ENCODE peak calls at places on chromosome 13, in seven cellular contexts. M is heart left ventricle, P is HFF-Myc, G is dorsolateral prefrontal cortex, B is IMR-90, C is nephron progenitor cell, U is neural progenitor cell. Z is an unnamed sample.

GRCh38 chr13:103022328-103022727 is 43.9 kb downstream of the SLC10A2 start:
- DNase-seq in G (peak), U (no peak), B (no peak), C (no peak), P (no peak), M (no peak), Z (no peak)

GRCh38 chr13:70666883-70667282 is 558.6 kb upstream of the KLHL1 start:
- DNase-seq in C (no peak), M (no peak), U (no peak), P (no peak), B (no peak), G (no peak), Z (no peak)

GRCh38 chr13:99308481-99309087 is 1.4 kb upstream of the GPR183 start:
- DNase-seq in G (no peak), M (no peak), P (no peak), B (peak), C (no peak), U (no peak), Z (no peak)

GRCh38 chr13:97574926-97575325 is 141.0 kb downstream of the RAP2A start:
- DNase-seq in G (no peak), B (peak), P (no peak), C (no peak), U (peak), M (no peak), Z (no peak)

GRCh38 chr13:51935326-51936171 is 73.8 kb downstream of the CCDC70 start:
- DNase-seq in B (no peak), M (no peak), P (no peak), C (peak), U (peak), G (no peak), Z (no peak)

GRCh38 chr13:40539954-40540706 is 126.3 kb downstream of the FOXO1 start:
- DNase-seq in P (peak), U (peak), G (no peak), B (peak), M (no peak), C (no peak), Z (no peak)

GRCh38 chr13:19836472-19836871 is 27.0 kb downstream of the ZMYM5 start:
- DNase-seq in C (no peak), G (no peak), P (no peak), U (no peak), M (no peak), B (peak), Z (no peak)

GRCh38 chr13:111561091-111561778 is 240.8 kb downstream of the TEX29 start:
- DNase-seq in B (no peak), U (no peak), P (no peak), G (no peak), C (no peak), M (no peak), Z (peak)

GRCh38 chr13:41384749-41385503 is 72.4 kb upstream of the RGCC start:
- DNase-seq in B (peak), G (no peak), M (no peak), P (no peak), C (no peak), U (no peak), Z (no peak)

GRCh38 chr13:77521595-77522367 is 13.7 kb upstream of the SCEL start:
- DNase-seq in G (no peak), B (no peak), P (no peak), U (peak), M (no peak), C (no peak), Z (no peak)

GRCh38 chr13:113291997-113292862 is 4.8 kb upstream of the LAMP1 start:
- DNase-seq in C (peak), M (peak), B (peak), G (no peak), P (no peak), U (peak), Z (peak)

GRCh38 chr13:20231839-20232555 is at the start of gene GJB6:
- DNase-seq in U (peak), P (no peak), C (peak), B (no peak), G (no peak), M (no peak), Z (no peak)

GRCh38 chr13:109778102-109778542 is 8.3 kb downstream of the IRS2 start:
- DNase-seq in B (peak), G (no peak), U (peak), P (no peak), M (no peak), C (no peak), Z (no peak)

GRCh38 chr13:67299731-67300130 is 69.6 kb upstream of the PCDH9 start:
- DNase-seq in B (peak), M (no peak), U (no peak), C (no peak), G (no peak), P (no peak), Z (no peak)

GRCh38 chr13:105341758-105342157 is 1193.7 kb downstream of the EFNB2 start:
- DNase-seq in U (no peak), G (no peak), C (no peak), B (no peak), M (no peak), P (no peak), Z (no peak)

GRCh38 chr13:26839682-26840081 is 79.1 kb upstream of the GPR12 start:
- DNase-seq in P (no peak), C (no peak), U (no peak), B (no peak), G (peak), M (no peak), Z (no peak)

GRCh38 chr13:48896312-48896711 is 79.4 kb upstream of the FNDC3A start:
- DNase-seq in M (no peak), P (no peak), G (no peak), C (no peak), U (no peak), B (peak), Z (no peak)

GRCh38 chr13:109610517-109610916 is 175.9 kb downstream of the IRS2 start:
- DNase-seq in M (no peak), C (peak), G (no peak), U (peak), B (no peak), P (no peak), Z (no peak)

GRCh38 chr13:43087960-43088580 is 64.7 kb downstream of the DNAJC15 start:
- DNase-seq in P (no peak), C (no peak), U (no peak), G (no peak), B (peak), M (no peak), Z (no peak)

GRCh38 chr13:58960909-58961308 is 1202.8 kb downstream of the DIAPH3 start:
- DNase-seq in M (no peak), U (peak), C (no peak), G (no peak), B (peak), P (no peak), Z (no peak)

GRCh38 chr13:108342369-108343289 is 73.1 kb downstream of the TNFSF13B start:
- DNase-seq in G (no peak), B (peak), P (no peak), M (no peak), C (no peak), U (peak), Z (no peak)

GRCh38 chr13:23098508-23098907 is 82.3 kb upstream of the SGCG start:
- DNase-seq in M (no peak), P (no peak), U (no peak), G (no peak), B (no peak), C (no peak), Z (no peak)

GRCh38 chr13:99269627-99270252 is 11.6 kb upstream of the GPR18 start:
- DNase-seq in P (no peak), M (no peak), U (peak), G (no peak), B (peak), C (no peak), Z (no peak)

GRCh38 chr13:41544824-41545707 is 87.7 kb downstream of the RGCC start:
- DNase-seq in C (no peak), P (no peak), G (no peak), B (peak), M (no peak), U (no peak), Z (no peak)

GRCh38 chr13:108974686-108975085 is 345.3 kb downstream of the MYO16 start:
- DNase-seq in B (no peak), C (no peak), G (no peak), M (no peak), U (no peak), P (no peak), Z (no peak)

GRCh38 chr13:75813323-75813722 is 177.2 kb downstream of the LMO7 start:
- DNase-seq in B (no peak), P (no peak), G (no peak), C (no peak), U (no peak), M (peak), Z (no peak)

GRCh38 chr13:75812751-75813181 is 176.6 kb downstream of the LMO7 start:
- DNase-seq in C (no peak), G (no peak), B (peak), M (no peak), U (no peak), P (no peak), Z (no peak)

GRCh38 chr13:75818181-75819110 is 182.3 kb downstream of the LMO7 start:
- DNase-seq in C (no peak), U (no peak), P (no peak), G (no peak), B (no peak), M (no peak), Z (peak)
- TF ChIP-seq CTCF in C (no peak), U (no peak), P (no peak), G (no peak), B (no peak), M (no peak), Z (no peak)

GRCh38 chr13:33285420-33286124 is at the start of gene STARD13:
- DNase-seq in P (peak), U (peak), M (peak), B (peak), C (peak), G (peak), Z (peak)
- TF ChIP-seq CTCF in P (peak), U (peak), M (peak), B (peak), C (no peak), G (peak), Z (no peak)

GRCh38 chr13:94412870-94413269 is 66.6 kb downstream of the DCT start:
- DNase-seq in C (no peak), M (no peak), U (no peak), P (no peak), B (no peak), G (no peak), Z (no peak)

GRCh38 chr13:94411747-94412146 is 67.7 kb downstream of the DCT start:
- DNase-seq in M (no peak), G (no peak), B (no peak), C (no peak), P (no peak), U (no peak), Z (no peak)

GRCh38 chr13:94413545-94413944 is 65.9 kb downstream of the DCT start:
- DNase-seq in P (no peak), U (no peak), G (no peak), C (no peak), M (no peak), B (no peak), Z (no peak)

GRCh38 chr13:94414141-94414540 is 65.3 kb downstream of the DCT start:
- DNase-seq in P (no peak), M (no peak), U (no peak), B (no peak), C (no peak), G (no peak), Z (no peak)

DNA sequence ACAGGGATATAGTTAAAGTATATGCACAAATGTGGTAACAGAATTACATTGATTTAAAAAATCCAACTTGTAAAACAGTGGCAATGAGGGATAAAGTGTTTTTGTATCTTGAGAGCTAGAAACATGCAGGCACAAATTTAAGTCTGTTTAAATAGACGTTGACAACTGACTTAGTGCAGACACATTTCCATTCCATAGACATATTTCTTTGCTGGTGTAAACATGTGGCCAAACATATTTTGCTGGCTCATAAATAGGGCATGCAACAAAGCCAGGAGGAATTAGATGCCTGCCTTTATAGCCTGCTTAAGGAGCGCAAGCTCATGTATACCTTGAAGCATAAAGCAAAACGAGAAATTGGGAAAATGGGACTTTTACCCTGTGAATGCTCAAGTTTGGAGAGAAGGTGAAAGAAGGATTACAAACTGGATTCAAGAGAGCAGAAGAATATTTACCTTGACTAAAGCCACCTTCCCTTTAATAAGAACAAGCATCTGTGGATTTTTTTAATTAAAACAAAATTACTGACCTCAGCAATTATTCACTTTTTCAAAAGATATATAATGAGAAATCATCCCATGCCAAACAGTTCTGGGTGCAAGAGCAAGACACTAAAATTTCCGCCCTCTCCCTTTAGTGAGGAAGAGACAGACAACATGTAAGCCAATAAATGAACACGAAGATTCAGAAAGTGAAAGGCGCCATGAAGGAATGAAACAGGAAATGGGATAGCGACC is 71.0 kb downstream of the DCT start:
- DNase-seq in P (no peak), C (no peak), B (no peak), G (no peak), M (no peak), U (no peak), Z (no peak)
- TF ChIP-seq CTCF in P (no peak), C (no peak), B (no peak), G (no peak), M (no peak), U (no peak), Z (no peak)

DNA sequence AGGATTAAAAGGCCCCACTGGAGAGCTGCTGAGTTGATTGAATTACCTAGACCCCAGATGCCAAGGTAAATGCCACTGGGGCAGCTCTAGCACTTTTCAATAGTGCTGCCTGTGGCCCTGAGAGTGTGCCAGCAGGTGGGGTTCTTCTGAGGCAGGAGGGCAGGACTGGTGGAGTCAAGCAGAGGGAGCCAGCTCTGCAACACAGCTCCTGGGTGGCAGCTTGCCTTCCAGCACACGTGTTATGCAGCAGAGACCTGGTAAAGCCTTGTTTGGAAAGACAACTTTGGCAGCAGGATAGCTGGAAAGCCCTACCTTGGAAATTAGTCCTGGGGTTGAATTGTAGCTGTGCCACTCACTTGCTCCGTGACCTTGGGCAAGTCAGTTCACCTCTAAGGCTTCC is 306.6 kb downstream of the ATP8A2 start:
- DNase-seq in B (no peak), P (no peak), G (no peak), M (no peak), U (no peak), C (no peak), Z (no peak)
- TF ChIP-seq CTCF in B (no peak), P (no peak), G (no peak), M (no peak), U (no peak), C (no peak), Z (no peak)

GRCh38 chr13:92535222-92536006 is 691.2 kb upstream of the GPC6 start:
- DNase-seq in P (no peak), U (no peak), G (no peak), M (no peak), B (no peak), C (no peak), Z (no peak)

DNA sequence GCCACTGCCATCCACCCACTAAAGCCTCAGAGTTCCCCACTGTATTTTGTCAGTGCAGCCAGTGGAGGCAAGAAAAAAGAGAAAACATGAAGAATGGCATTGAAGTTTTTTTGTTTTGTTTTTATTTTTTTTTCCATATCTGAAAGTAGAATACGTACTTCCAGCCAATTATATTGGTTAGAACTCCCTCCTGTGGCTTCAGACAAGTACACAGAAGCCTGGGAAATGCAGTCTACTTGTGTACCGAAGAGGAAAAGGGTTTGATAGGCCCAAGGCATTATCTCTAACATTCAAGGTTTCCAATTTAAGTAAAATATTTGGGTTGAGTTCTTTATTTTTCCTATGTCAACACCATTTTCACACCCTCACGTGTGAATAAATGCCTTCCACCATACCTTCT is 696.2 kb upstream of the GPC6 start:
- DNase-seq in P (no peak), U (peak), C (no peak), M (no peak), B (peak), G (no peak), Z (no peak)
- TF ChIP-seq CTCF in P (no peak), U (peak), C (no peak), M (no peak), B (no peak), G (no peak), Z (no peak)

DNA sequence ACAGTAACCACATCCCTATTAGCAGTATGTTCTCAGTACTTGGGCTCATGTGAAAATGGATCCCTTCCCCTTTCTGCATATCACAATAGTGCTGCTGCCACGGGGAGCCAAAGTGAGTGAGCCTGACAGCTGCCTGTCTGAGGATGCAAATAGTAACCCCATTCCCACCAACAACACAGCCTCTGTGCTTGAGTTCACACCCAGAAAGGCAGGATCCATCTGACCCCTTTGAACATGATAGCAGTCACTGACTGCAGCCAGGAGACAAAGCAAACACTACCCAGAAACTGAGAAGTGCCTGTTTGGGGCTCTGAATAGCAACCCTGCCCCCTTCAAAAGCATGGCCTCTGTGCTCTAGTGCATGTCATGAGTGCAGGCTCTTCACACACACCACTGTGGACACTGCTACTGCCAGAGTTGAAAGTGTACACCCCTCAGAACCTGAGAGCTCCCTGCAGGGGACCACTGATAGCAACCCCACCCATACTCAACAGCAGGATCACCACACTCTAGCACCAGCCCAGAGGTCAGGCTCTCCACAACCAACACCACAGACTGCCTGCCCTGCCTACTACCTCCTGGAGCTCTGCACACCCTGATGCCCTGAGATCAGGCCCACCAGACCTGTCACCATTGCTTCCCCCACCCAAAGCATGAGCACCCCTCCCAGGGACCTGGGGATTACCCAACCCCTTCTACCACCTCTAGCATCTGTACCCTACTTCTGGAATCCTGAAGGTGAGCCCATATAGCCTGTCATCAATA is 1563.5 kb upstream of the PRR20A start:
- DNase-seq in U (peak), B (no peak), P (no peak), G (no peak), C (peak), M (no peak), Z (no peak)
- TF ChIP-seq CTCF in U (no peak), B (no peak), P (no peak), G (no peak), C (no peak), M (no peak), Z (no peak)

DNA sequence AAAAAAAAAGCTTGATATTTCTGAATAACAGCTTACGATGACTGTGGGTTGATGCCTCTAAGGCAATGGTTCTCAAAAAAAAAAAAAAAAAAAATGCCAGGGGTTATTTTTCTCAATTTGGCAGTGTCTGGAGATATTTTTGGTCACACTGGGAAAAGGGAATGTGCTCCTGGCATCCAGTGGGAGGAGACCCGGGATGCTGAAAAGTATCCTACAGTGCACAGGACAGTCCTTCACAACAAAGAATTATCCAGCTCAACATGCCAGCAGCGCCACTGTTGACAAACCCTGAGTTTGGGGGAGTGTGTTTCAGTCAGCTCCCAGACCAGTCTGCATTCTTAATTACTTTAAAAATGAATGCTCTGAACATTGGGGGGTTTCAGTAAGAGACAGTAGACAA is 54.5 kb downstream of the FLT3 start:
- DNase-seq in C (no peak), U (peak), B (no peak), P (no peak), M (no peak), G (no peak), Z (no peak)
- TF ChIP-seq CTCF in C (no peak), U (no peak), B (no peak), P (no peak), M (no peak), G (no peak), Z (no peak)

GRCh38 chr13:24866488-24866887 is 102.5 kb downstream of the RNF17 start:
- DNase-seq in M (no peak), C (no peak), U (no peak), P (no peak), B (no peak), G (no peak), Z (no peak)
- TF ChIP-seq CTCF in M (no peak), C (no peak), U (no peak), P (no peak), B (no peak), G (no peak), Z (no peak)